ENCODE peak calls at places on chromosomes 5 and 9, in five cellular contexts. Q, E, J, A and F are unnamed samples.
A peak's percentile ranks its signal among the peaks of the same experiment; 100 is the strongest.

GRCh38 chr5:23461576-23461975 is 45.8 kb upstream of the PRDM9 start:
- DNase-seq in J (no peak), E (no peak), A (no peak), Q (no peak), F (no peak)

GRCh38 chr5:16891043-16891442 is 45.0 kb downstream of the MYO10 start:
- DNase-seq in Q (no peak), A (no peak), J (no peak), E (no peak), F (peak; percentile 86)

GRCh38 chr5:175663191-175664184 is 5.6 kb downstream of the HRH2 start:
- DNase-seq in Q (no peak), E (peak; percentile 54), J (no peak), A (no peak), F (peak; percentile 51)

GRCh38 chr5:68683632-68684035 is 410.2 kb upstream of the SLC30A5 start:
- DNase-seq in Q (no peak), A (no peak), E (no peak), J (peak; percentile 42), F (no peak)

GRCh38 chr9:107177857-107178256 is 105.2 kb upstream of the RAD23B start:
- DNase-seq in E (no peak), J (no peak), Q (no peak), A (no peak), F (peak; percentile 88)

GRCh38 chr9:81621111-81621510 is 68.2 kb downstream of the TLE1 start:
- DNase-seq in A (no peak), J (no peak), E (no peak), Q (no peak), F (no peak)

GRCh38 chr9:116692619-116693018 is 5.5 kb downstream of the TRIM32 start:
- DNase-seq in J (no peak), E (no peak), Q (no peak), A (no peak), F (no peak)

GRCh38 chr5:1515311-1515920 is 8.3 kb downstream of the LPCAT1 start:
- DNase-seq in Q (peak; percentile 39), E (peak; percentile 51), A (no peak), J (no peak), F (no peak)

GRCh38 chr9:100472725-100473261 is at the start of gene TMEFF1:
- DNase-seq in Q (peak; percentile 49), J (no peak), A (no peak), E (peak; percentile 83), F (no peak)

GRCh38 chr5:120655828-120656435 is 191.8 kb downstream of the PRR16 start:
- DNase-seq in Q (no peak), E (no peak), A (no peak), J (no peak), F (peak; percentile 14)

GRCh38 chr5:107592515-107592914 is 78.2 kb downstream of the EFNA5 start:
- DNase-seq in A (no peak), Q (no peak), J (no peak), E (no peak), F (no peak)

GRCh38 chr9:129550199-129550839 is 70.6 kb downstream of the C9orf50 start:
- DNase-seq in E (peak; percentile 94), Q (peak; percentile 71), A (peak; percentile 64), J (no peak), F (peak; percentile 13)

GRCh38 chr9:134245179-134245578 is 80.8 kb upstream of the RNU6ATAC start:
- DNase-seq in E (peak; percentile 43), Q (no peak), A (no peak), J (no peak), F (no peak)

GRCh38 chr5:130526708-130527107 is 622.4 kb downstream of the CHSY3 start:
- DNase-seq in E (no peak), J (no peak), Q (no peak), A (no peak), F (no peak)

GRCh38 chr5:59099270-59099994 is 516.6 kb downstream of the RAB3C start:
- DNase-seq in Q (no peak), J (peak; percentile 38), A (no peak), E (no peak), F (peak; percentile 69)

GRCh38 chr5:112735702-112736101 is 2.0 kb upstream of the APC start:
- DNase-seq in Q (no peak), E (no peak), J (peak; percentile 43), A (no peak), F (no peak)

GRCh38 chr9:137672907-137673791 is 54.3 kb downstream of the EHMT1 start:
- DNase-seq in Q (no peak), J (peak; percentile 25), E (no peak), A (no peak), F (peak; percentile 68)

GRCh38 chr9:18632624-18633407 is 158.9 kb downstream of the ADAMTSL1 start:
- DNase-seq in Q (no peak), A (no peak), E (no peak), J (peak; percentile 7), F (no peak)

GRCh38 chr5:74919487-74919886 is 53.3 kb upstream of the FAM169A start:
- DNase-seq in A (no peak), Q (no peak), E (no peak), J (no peak), F (peak; percentile 56)

GRCh38 chr9:124011460-124012301 is at the start of gene LHX2:
- DNase-seq in Q (no peak), J (no peak), E (no peak), A (no peak), F (peak; percentile 25)

GRCh38 chr5:57738787-57739186 is 256.2 kb upstream of the ACTBL2 start:
- DNase-seq in J (no peak), Q (no peak), E (no peak), A (no peak), F (no peak)

GRCh38 chr5:170109059-170110031 is 3.6 kb downstream of the FOXI1 start:
- DNase-seq in E (no peak), J (no peak), A (no peak), Q (no peak), F (no peak)

GRCh38 chr5:10479226-10479721 is 37.6 kb downstream of the ROPN1L start:
- DNase-seq in A (no peak), Q (peak; percentile 85), J (no peak), E (no peak), F (peak; percentile 93)

GRCh38 chr5:44809215-44809955 is 638 bp downstream of the MRPS30 start:
- DNase-seq in A (peak; percentile 20), Q (peak; percentile 76), E (peak; percentile 87), J (no peak), F (peak; percentile 60)

GRCh38 chr5:96807099-96807654 is 568 bp downstream of the ERAP1 start:
- DNase-seq in Q (peak; percentile 92), A (peak; percentile 58), J (no peak), E (peak; percentile 95), F (peak; percentile 82)

GRCh38 chr9:97786341-97786740 is 66.7 kb upstream of the FOXE1 start:
- DNase-seq in Q (no peak), E (no peak), A (no peak), J (no peak), F (no peak)

GRCh38 chr5:158435161-158435616 is 576.2 kb upstream of the CLINT1 start:
- DNase-seq in A (no peak), Q (no peak), E (no peak), J (no peak), F (no peak)

GRCh38 chr5:132489871-132490483 is 596 bp downstream of the IRF1 start:
- DNase-seq in E (peak; percentile 91), Q (peak; percentile 79), A (peak; percentile 39), J (no peak), F (no peak)

DNA sequence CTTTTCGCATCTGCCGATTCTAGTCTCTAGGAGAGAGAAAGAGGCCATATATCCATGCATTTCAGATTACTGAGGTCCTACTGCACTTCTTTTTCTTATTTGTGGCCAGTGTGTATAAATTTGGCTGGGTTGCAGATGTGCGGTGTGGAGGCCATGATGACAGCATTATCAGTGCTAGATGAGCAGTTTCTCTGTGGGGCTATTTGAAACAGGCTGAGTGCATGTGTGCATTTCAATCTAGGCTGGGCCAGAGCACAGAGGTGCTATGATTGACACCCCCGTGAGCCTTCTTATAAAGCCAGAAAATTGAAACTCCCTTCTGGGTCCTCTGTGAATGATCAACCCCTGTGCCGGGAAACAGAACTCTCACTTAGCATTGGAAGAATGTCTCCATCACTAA is 70.0 kb downstream of the TMEM252 start:
- DNase-seq in A (no peak), E (no peak), Q (no peak), J (no peak), F (no peak)
- H3K27ac ChIP-seq in A (no peak overlapping the region), E (no peak overlapping the region), Q (no peak overlapping the region), J (no peak overlapping the region), F (no peak overlapping the region)

GRCh38 chr9:33446507-33447403 is 638 bp downstream of the AQP3 start:
- DNase-seq in E (peak; percentile 85), A (no peak), Q (peak; percentile 85), J (no peak), F (peak; percentile 94)

GRCh38 chr9:33445941-33446506 is 1.4 kb downstream of the AQP3 start:
- DNase-seq in J (no peak), E (no peak), A (no peak), Q (no peak), F (peak; percentile 48)

GRCh38 chr9:33447404-33448158 is at the start of gene AQP3:
- DNase-seq in E (peak; percentile 92), Q (peak; percentile 85), A (peak; percentile 53), J (no peak), F (peak; percentile 68)

GRCh38 chr9:33449715-33450114 is 2.3 kb upstream of the AQP3 start:
- DNase-seq in E (no peak), J (no peak), Q (no peak), A (no peak), F (no peak)

DNA sequence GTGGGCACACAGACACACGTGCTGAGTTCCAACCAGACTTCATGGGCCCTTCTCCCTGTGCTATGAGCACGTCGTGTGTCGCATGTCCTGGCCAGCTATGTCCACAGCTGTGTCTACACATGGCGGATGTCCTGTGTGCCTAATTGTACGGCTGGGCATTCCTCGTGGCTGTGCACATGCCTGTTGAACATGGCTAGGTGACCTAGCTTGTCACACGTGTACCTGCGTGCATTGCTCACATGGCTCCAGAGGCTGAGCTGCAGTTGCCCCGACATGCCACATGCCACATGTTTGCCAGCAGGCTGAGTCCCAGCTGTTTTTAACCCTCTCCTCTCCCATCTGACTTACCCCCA is 742 bp upstream of the AQP3 start:
- DNase-seq in Q (no peak), A (no peak), J (no peak), E (no peak), F (no peak)
- H3K27ac ChIP-seq in Q (peak overlapping the region; percentile 76), A (no peak overlapping the region), J (no peak overlapping the region), E (no peak overlapping the region), F (peak overlapping the region; percentile 42)

GRCh38 chr9:121300283-121301119 is 32.5 kb downstream of the GSN start:
- DNase-seq in J (no peak), Q (no peak), E (no peak), A (no peak), F (no peak)
- H3K27ac ChIP-seq in J (peak overlapping the region; percentile 88), Q (peak overlapping the region; percentile 73), E (peak overlapping the region; percentile 75), A (peak overlapping the region; percentile 98), F (no peak overlapping the region)

GRCh38 chr9:91825422-91825821 is 124.6 kb downstream of the ROR2 start:
- DNase-seq in J (no peak), Q (no peak), E (no peak), A (no peak), F (no peak)
- H3K27ac ChIP-seq in J (no peak overlapping the region), Q (no peak overlapping the region), E (no peak overlapping the region), A (peak overlapping the region; percentile 92), F (peak overlapping the region; percentile 13)